ENCODE peak calls at places on chromosomes 2 and 18, in six cellular contexts. T is GM23248, C is mammary epithelial cell, X is neural progenitor cell, O is HCT116, V is hepatocyte. N is an unnamed sample. For H3K36me3, the result is how much of the 10 kb centered on the place peaks cover.

GRCh38 chr18:56890632-56891031 is 239.5 kb downstream of the WDR7 start:
- DNase-seq in T (peak), C (peak), X (no peak), O (no peak), V (peak), N (peak)

GRCh38 chr2:238289574-238289973 is 1.2 kb upstream of the PER2 start:
- DNase-seq in T (no peak), C (no peak), X (peak), O (no peak), V (no peak), N (no peak)

GRCh38 chr2:2887772-2888387 is 489.7 kb downstream of the EIPR1 start:
- DNase-seq in T (no peak), C (no peak), X (no peak), O (no peak), V (no peak), N (no peak)

GRCh38 chr2:85457877-85458316 is 39.4 kb downstream of the SH2D6 start:
- DNase-seq in T (peak), C (peak), X (no peak), O (peak), V (no peak), N (peak)

GRCh38 chr2:48332286-48332685 is 197.7 kb upstream of the STON1 start:
- DNase-seq in T (peak), C (peak), X (no peak), O (no peak), V (no peak), N (no peak)

GRCh38 chr2:239574434-239575156 is 173.8 kb upstream of the HDAC4 start:
- DNase-seq in T (no peak), C (no peak), X (peak), O (no peak), V (peak), N (no peak)

GRCh38 chr18:55327454-55327853 is 260.5 kb downstream of the TCF4 start:
- DNase-seq in T (no peak), C (no peak), X (no peak), O (no peak), V (no peak), N (no peak)

GRCh38 chr18:48024891-48025660 is 94.6 kb upstream of the SMAD2 start:
- DNase-seq in T (no peak), C (no peak), X (no peak), O (no peak), V (no peak), N (no peak)

GRCh38 chr2:45962522-45962921 is 311.0 kb downstream of the PRKCE start:
- DNase-seq in T (peak), C (no peak), X (no peak), O (peak), V (peak), N (peak)

GRCh38 chr2:173086518-173087213 is 11.0 kb downstream of the MAP3K20 start:
- DNase-seq in T (peak), C (no peak), X (no peak), O (no peak), V (no peak), N (peak)

GRCh38 chr2:37635359-37636208 is 35.9 kb downstream of the CDC42EP3 start:
- DNase-seq in T (peak), C (peak), X (no peak), O (no peak), V (peak), N (peak)

GRCh38 chr2:8549942-8550341 is 131.9 kb upstream of the ID2 start:
- DNase-seq in T (no peak), C (no peak), X (no peak), O (no peak), V (no peak), N (no peak)

GRCh38 chr2:63057249-63058148 is 6.9 kb downstream of the OTX1 start:
- DNase-seq in T (no peak), C (no peak), X (peak), O (no peak), V (no peak), N (no peak)
- TF ChIP-seq EZH2 in T (no peak), C (no peak), X (no peak), O (no peak), V (peak), N (no peak)

GRCh38 chr18:39959839-39960238 is 1995.2 kb upstream of the PIK3C3 start:
- DNase-seq in T (peak), C (peak), X (no peak), O (no peak), V (no peak), N (peak)
- H3K4me2 ChIP-seq in T (no peak), C (peak), X (no peak), O (no peak), V (no peak), N (no peak)

GRCh38 chr2:38830546-38831159 is 45.1 kb downstream of the DHX57 start:
- DNase-seq in T (no peak), C (no peak), X (no peak), O (no peak), V (no peak), N (no peak)

GRCh38 chr2:38824906-38825305 is 46.9 kb downstream of the GEMIN6 start:
- DNase-seq in T (no peak), C (no peak), X (no peak), O (no peak), V (no peak), N (no peak)

GRCh38 chr2:38823386-38823785 is 45.4 kb downstream of the GEMIN6 start:
- DNase-seq in T (no peak), C (no peak), X (no peak), O (no peak), V (no peak), N (no peak)

GRCh38 chr2:38828460-38828859 is 47.3 kb downstream of the DHX57 start:
- DNase-seq in T (no peak), C (no peak), X (no peak), O (no peak), V (no peak), N (no peak)

DNA sequence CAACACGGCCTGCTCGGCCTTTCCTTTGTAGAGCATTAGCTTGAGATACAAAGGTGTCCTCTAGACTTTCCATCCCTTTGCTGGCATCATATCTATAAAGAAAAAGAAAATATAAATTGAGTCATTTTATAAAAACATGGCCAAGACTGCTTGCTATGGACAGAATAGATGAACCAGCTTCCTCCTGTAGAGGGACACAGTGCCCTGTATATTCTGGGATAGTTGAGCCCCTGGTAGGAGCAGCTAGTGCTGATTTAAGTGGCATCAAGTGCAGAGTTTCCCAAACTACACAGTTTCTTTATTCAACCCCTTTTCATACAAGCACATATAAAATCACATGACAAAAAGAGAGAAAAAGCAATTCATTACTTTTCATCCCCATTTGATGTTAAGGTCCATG is 47.9 kb downstream of the GEMIN6 start:
- DNase-seq in T (no peak), C (no peak), X (no peak), O (no peak), V (no peak), N (no peak)
- H3K36me3 ChIP-seq in T (under half), C (under half), X (under half), O (under half), V (under half), N (under half)

GRCh38 chr2:176079851-176080539 is 3.8 kb downstream of the EVX2 start:
- DNase-seq in T (peak), C (no peak), X (peak), O (peak), V (peak), N (no peak)

GRCh38 chr2:176080540-176081355 is 3.0 kb downstream of the EVX2 start:
- DNase-seq in T (peak), C (no peak), X (no peak), O (no peak), V (peak), N (no peak)

GRCh38 chr2:176079285-176079830 is 4.4 kb downstream of the EVX2 start:
- DNase-seq in T (no peak), C (no peak), X (peak), O (no peak), V (no peak), N (no peak)

GRCh38 chr2:176076063-176076462 is 7.7 kb downstream of the EVX2 start:
- DNase-seq in T (no peak), C (no peak), X (no peak), O (no peak), V (no peak), N (no peak)

DNA sequence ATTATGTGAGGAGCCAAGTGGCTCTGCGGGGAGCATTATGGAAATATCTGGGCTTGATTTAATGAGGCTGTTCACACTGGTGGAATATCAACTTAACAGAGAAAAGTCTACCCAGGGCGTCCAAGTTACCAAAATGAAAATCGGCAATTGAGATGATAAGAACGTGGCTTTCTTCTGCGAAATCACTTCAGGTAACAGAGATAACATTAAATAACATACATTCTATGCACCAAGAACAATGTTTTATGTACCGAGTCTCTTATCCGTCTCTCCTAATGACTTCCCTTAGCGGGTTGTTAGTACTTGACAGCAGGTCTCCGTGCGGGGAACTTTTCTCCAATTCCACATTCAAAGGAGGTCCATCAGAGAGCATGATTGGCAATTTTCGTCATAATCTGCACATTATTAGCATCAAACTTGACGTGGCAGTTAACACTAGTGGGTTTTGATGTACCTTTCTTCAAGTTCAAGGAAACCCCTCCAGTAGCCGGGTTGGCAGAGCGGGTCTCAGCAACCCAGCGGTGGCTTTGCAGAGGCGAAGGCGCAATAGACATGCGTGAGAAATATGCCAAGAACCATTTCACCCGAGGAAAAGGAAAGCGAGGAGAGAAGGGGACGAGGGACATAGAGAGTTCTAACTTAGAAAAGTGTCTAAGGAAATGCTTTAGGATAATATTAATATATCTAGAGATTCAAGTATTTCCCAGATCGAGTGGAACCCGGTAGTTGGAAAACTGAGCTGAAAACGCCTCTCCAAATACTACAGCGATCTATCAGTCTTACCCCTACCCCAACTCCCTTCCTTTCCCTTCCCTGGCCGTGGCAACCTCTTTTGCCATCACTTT is 5.1 kb downstream of the EVX2 start:
- DNase-seq in T (no peak), C (no peak), X (no peak), O (no peak), V (no peak), N (no peak)
- TF ChIP-seq EZH2 in T (no peak), C (peak), X (peak), O (no peak), V (peak), N (no peak)

GRCh38 chr18:37243756-37244155 is 321.8 kb downstream of the CELF4 start:
- DNase-seq in T (no peak), C (no peak), X (peak), O (no peak), V (no peak), N (no peak)
- H3K4me2 ChIP-seq in T (no peak), C (no peak), X (peak), O (no peak), V (peak), N (no peak)

GRCh38 chr2:11805920-11806319 is 59.5 kb downstream of the LPIN1 start:
- DNase-seq in T (no peak), C (no peak), X (no peak), O (no peak), V (no peak), N (no peak)

GRCh38 chr2:11799826-11800225 is 53.4 kb downstream of the LPIN1 start:
- DNase-seq in T (no peak), C (no peak), X (no peak), O (no peak), V (no peak), N (no peak)

GRCh38 chr2:11807156-11808015 is 61.0 kb downstream of the LPIN1 start:
- DNase-seq in T (no peak), C (no peak), X (no peak), O (no peak), V (no peak), N (no peak)

GRCh38 chr2:11798946-11799495 is 52.6 kb downstream of the LPIN1 start:
- DNase-seq in T (no peak), C (no peak), X (no peak), O (no peak), V (no peak), N (no peak)

GRCh38 chr2:11802782-11803191 is 56.4 kb downstream of the LPIN1 start:
- DNase-seq in T (peak), C (no peak), X (no peak), O (no peak), V (no peak), N (no peak)
- H3K36me3 ChIP-seq in T (under half), C (under half), X (under half), O (under half), V (under half), N (half or more)

GRCh38 chr2:191636586-191636985 is 41.4 kb upstream of the NABP1 start:
- DNase-seq in T (peak), C (no peak), X (no peak), O (no peak), V (no peak), N (no peak)
- TF ChIP-seq EZH2 in T (no peak), C (no peak), X (no peak), O (no peak), V (no peak), N (no peak)

DNA sequence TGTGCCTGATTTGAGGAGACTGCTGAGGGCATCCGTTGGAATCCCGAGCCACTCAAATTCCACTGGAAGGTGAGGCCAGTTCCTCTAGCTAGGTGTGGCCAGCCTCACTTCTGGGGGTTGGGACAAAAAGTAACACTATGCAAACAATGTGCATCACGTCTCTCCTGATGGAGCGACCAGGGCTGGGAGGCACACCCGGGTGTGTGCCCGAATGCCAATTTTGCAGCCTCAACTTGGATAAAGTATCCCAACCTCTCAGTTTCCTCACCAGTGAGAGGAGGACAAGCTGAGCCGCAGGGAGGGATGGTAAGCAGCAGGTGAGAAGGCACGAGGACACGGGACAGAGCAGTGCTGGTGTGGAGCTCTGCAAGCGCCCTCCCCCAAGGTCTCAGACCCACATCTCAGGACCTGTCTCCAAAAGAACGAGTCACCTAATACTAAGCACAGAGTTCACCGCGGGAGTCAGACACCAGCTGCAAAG is 218.3 kb downstream of the HAUS1 start:
- DNase-seq in T (no peak), C (peak), X (peak), O (no peak), V (no peak), N (peak)
- H3K4me2 ChIP-seq in T (no peak), C (peak), X (peak), O (peak), V (no peak), N (peak)

GRCh38 chr2:99377879-99378278 is 40.7 kb downstream of the EIF5B start:
- DNase-seq in T (no peak), C (no peak), X (no peak), O (no peak), V (no peak), N (no peak)
- H3K36me3 ChIP-seq in T (half or more), C (under half), X (under half), O (under half), V (under half), N (half or more)

N was measured in PC-3.